ENCODE peak calls at places on chromosome 14, in seven cellular contexts. G, J, A, R, Y, E and H are unnamed samples.

GRCh38 chr14:73879027-73879426 is 7.6 kb upstream of the ZNF410 start:
- DNase-seq in G (no peak), J (no peak), A (no peak), R (no peak), Y (no peak), E (no peak), H (no peak)

GRCh38 chr14:95056476-95056875 is 100.9 kb downstream of the DICER1 start:
- DNase-seq in G (no peak), J (no peak), A (no peak), R (no peak), Y (no peak), E (no peak), H (no peak)

GRCh38 chr14:74568380-74568649 is 43.7 kb downstream of the LTBP2 start:
- DNase-seq in G (no peak), J (no peak), A (no peak), R (no peak), Y (no peak), E (no peak), H (no peak)

GRCh38 chr14:49173765-49174373 is 412.3 kb downstream of the RPS29 start:
- DNase-seq in G (peak; percentile 87), J (no peak), A (no peak), R (peak; percentile 73), Y (no peak), E (peak; percentile 67), H (no peak)

GRCh38 chr14:93200553-93200952 is 6.3 kb downstream of the GON7 start:
- DNase-seq in G (no peak), J (no peak), A (no peak), R (no peak), Y (no peak), E (peak; percentile 74), H (no peak)

GRCh38 chr14:55813635-55814034 is 233.6 kb downstream of the KTN1 start:
- DNase-seq in G (no peak), J (no peak), A (no peak), R (no peak), Y (no peak), E (no peak), H (no peak)

GRCh38 chr14:37622231-37622923 is 26.9 kb downstream of the TTC6 start:
- DNase-seq in G (peak; percentile 76), J (no peak), A (peak; percentile 75), R (peak; percentile 55), Y (no peak), E (no peak), H (no peak)

GRCh38 chr14:68726093-68726695 is 66.7 kb downstream of the ZFP36L1 start:
- DNase-seq in G (no peak), J (peak; percentile 14), A (no peak), R (no peak), Y (no peak), E (no peak), H (no peak)

GRCh38 chr14:68143341-68143807 is 323.8 kb downstream of the RAD51B start:
- DNase-seq in G (no peak), J (peak; percentile 90), A (no peak), R (no peak), Y (no peak), E (peak; percentile 53), H (no peak)

GRCh38 chr14:45177081-45177480 is 41.4 kb downstream of the FANCM start:
- DNase-seq in G (no peak), J (no peak), A (no peak), R (no peak), Y (no peak), E (no peak), H (no peak)

GRCh38 chr14:94974893-94975292 is 182.4 kb downstream of the DICER1 start:
- DNase-seq in G (no peak), J (no peak), A (no peak), R (no peak), Y (no peak), E (no peak), H (no peak)

GRCh38 chr14:53847881-53848280 is 108.7 kb downstream of the BMP4 start:
- DNase-seq in G (no peak), J (no peak), A (no peak), R (no peak), Y (no peak), E (no peak), H (no peak)

GRCh38 chr14:20687362-20688166 is 1.0 kb upstream of the ANG start:
- DNase-seq in G (no peak), J (no peak), A (no peak), R (no peak), Y (no peak), E (no peak), H (no peak)

GRCh38 chr14:90647469-90647868 is 168.8 kb downstream of the TTC7B start:
- DNase-seq in G (no peak), J (no peak), A (no peak), R (no peak), Y (no peak), E (no peak), H (no peak)
- TF ChIP-seq CTCF in G (no peak), J (no peak), A (no peak), R (no peak), Y (no peak), E (no peak), H (no peak)

GRCh38 chr14:103730490-103731035 is 15.0 kb downstream of the ZFYVE21 start:
- DNase-seq in G (no peak), J (no peak), A (peak; percentile 59), R (no peak), Y (no peak), E (peak; percentile 89), H (no peak)
- TF ChIP-seq CTCF in G (peak; percentile 12), J (no peak), A (no peak), R (no peak), Y (no peak), E (no peak), H (peak; percentile 20)

DNA sequence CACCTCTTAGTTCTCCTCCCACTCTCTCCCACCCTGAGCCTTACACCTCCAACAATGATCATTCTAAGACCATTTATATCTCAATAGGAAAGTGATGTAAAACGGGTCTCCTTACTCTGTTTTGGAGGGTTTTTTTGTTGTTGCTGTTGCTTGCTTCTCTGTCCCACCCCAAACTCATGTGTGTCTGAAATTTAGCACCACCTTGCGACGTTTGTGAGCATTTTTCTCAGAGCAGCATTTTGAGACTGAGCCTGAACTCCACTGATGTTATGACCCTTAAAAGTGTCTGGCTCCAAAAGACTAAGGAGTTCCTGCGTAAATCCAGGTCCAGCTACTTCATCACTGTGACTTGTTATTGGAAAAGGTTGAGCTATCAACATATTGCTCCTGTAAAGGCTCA is 155.0 kb downstream of the DAD1 start:
- DNase-seq in G (peak; percentile 14), J (no peak), A (no peak), R (no peak), Y (no peak), E (no peak), H (no peak)
- TF ChIP-seq CTCF in G (peak; percentile 35), J (no peak), A (no peak), R (no peak), Y (no peak), E (peak; percentile 21), H (no peak)

DNA sequence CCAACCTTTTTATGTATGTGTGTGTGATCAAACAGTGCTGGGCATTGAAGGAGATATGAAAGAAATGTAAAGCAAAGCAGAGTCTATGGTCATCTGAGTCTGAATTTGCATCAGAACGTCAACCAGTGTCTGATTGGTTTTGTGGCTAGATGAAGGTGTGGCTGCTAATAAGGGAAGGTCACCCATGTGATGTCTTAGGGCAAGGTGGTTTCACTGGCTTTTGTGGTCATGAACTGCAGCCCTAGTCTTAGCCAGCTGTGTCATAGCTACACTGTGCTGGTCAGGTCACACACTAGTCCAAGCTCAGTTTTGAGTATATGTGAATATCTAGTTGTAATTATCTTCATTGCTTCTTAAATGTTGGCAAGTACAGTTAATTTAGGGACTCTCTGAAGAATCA is 105.8 kb downstream of the TGFB3 start:
- DNase-seq in G (no peak), J (no peak), A (no peak), R (no peak), Y (no peak), E (no peak), H (no peak)
- TF ChIP-seq CTCF in G (no peak), J (no peak), A (no peak), R (no peak), Y (no peak), E (no peak), H (no peak)

DNA sequence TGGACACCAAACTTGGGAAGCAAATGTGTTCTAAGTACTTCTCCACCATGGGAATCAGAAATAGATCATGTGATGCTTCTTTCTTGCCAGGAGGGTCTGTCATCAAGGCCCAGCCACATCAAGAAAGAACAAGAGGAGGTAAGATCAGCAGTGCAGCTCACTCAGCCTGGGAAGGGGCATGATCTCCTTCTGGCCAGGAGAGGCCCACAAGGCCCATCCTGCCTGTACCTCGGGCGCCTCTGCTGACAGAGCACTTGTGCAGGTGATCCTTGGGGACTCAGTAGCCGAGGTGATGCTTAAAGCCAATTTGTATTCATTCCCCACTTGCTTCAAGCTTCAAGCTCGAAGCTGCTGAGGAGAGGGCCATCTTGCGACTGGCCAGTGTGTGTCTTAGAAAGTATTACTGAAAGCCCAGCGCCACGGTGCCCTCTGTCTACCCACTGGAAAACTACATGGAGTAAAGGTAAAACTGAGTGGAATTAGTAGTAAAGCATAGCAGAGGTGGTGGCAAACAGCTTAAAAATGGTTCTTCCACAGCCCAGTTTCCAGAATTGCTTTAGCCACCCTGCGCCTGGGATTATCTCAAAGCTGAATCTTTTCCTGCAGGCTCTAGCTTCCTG is 26.2 kb downstream of the RTRAF start:
- DNase-seq in G (peak; percentile 60), J (no peak), A (no peak), R (peak; percentile 17), Y (no peak), E (no peak), H (no peak)
- TF ChIP-seq CTCF in G (peak; percentile 58), J (peak; percentile 31), A (no peak), R (no peak), Y (no peak), E (peak; percentile 60), H (peak; percentile 71)

DNA sequence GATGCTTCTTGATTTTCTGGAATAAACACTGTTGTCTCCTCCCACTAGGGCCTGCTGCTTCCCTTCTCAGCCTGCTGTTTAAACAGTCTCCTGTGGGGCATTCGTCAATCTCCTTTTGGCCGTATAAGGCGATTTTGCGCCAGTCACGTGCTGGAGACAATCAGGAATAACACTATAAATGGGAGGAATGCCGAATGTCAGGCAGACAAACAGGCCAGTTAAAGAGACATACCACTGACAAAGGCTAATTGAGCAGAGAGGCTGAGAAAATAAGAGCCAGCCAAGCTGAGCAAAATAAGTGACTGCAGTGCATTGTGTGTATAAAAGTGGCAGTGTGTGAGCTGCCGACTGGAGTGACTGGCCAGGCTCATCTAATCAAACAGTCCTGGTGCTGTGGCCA is 23.3 kb downstream of the DMAC2L start:
- DNase-seq in G (peak; percentile 89), J (peak; percentile 76), A (no peak), R (peak; percentile 27), Y (no peak), E (no peak), H (no peak)
- TF ChIP-seq CTCF in G (no peak), J (no peak), A (no peak), R (no peak), Y (no peak), E (no peak), H (peak; percentile 27)

GRCh38 chr14:65019944-65020566 is 33.4 kb downstream of the FNTB start:
- DNase-seq in G (peak; percentile 81), J (no peak), A (no peak), R (no peak), Y (no peak), E (no peak), H (no peak)
- TF ChIP-seq CTCF in G (peak; percentile 72), J (peak; percentile 34), A (peak; percentile 75), R (peak; percentile 43), Y (no peak), E (peak; percentile 72), H (peak; percentile 85)

DNA sequence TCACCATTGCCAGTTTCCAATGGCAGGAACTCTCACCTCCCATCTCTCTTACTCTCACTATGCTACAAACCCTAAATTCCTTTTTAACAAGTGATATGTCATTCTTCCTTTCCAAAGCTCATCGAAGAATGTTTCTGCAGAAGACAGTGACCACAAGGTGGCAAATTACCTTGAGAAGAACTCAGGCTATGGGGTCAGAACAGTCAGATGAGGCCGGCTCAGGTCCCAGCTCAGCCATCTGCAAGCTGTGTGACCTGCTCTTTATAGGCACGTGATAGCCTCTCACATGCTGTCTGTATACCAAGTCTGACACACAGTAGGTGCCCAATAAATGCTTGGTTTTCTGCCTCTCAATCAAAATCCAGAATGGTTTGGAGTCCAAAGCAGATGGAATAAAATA is 80.7 kb downstream of the FOXN3 start:
- DNase-seq in G (peak; percentile 50), J (no peak), A (no peak), R (no peak), Y (no peak), E (no peak), H (no peak)
- TF ChIP-seq CTCF in G (peak; percentile 33), J (no peak), A (no peak), R (no peak), Y (no peak), E (peak; percentile 7), H (peak; percentile 13)